ENCODE peak calls at places on chromosomes 12 and 14, in ten cellular contexts. One of them, this sample, is unnamed.

GRCh38 chr12:3655331-3655900 is 97.5 kb downstream of the CRACR2A start:
- DNase-seq in fibroblast of villous mesenchyme: peak
- DNase-seq in choroid plexus epithelial cell: peak
- DNase-seq in GM10248: peak
- DNase-seq in cardiac muscle cell: peak
- DNase-seq in spleen: no peak
- DNase-seq in lower leg skin: peak
- DNase-seq in fibroblast of lung: no peak
- DNase-seq in tibial artery: no peak
- DNase-seq in heart right ventricle: no peak
- DNase-seq in this sample: no peak

GRCh38 chr12:115002434-115002833 is 318.5 kb upstream of the TBX3 start:
- DNase-seq in heart right ventricle: no peak
- DNase-seq in cardiac muscle cell: no peak
- DNase-seq in tibial artery: no peak
- DNase-seq in fibroblast of villous mesenchyme: no peak
- DNase-seq in GM10248: no peak
- DNase-seq in fibroblast of lung: no peak
- DNase-seq in choroid plexus epithelial cell: no peak
- DNase-seq in spleen: no peak
- DNase-seq in lower leg skin: no peak
- DNase-seq in this sample: no peak

GRCh38 chr14:91265404-91265803 is 20.9 kb upstream of the GPR68 start:
- DNase-seq in tibial artery: no peak
- DNase-seq in fibroblast of lung: no peak
- DNase-seq in choroid plexus epithelial cell: no peak
- DNase-seq in spleen: no peak
- DNase-seq in fibroblast of villous mesenchyme: no peak
- DNase-seq in GM10248: no peak
- DNase-seq in heart right ventricle: no peak
- DNase-seq in cardiac muscle cell: no peak
- DNase-seq in lower leg skin: no peak
- DNase-seq in this sample: no peak

GRCh38 chr12:128930591-128930990 is 77.3 kb downstream of the GLT1D1 start:
- DNase-seq in choroid plexus epithelial cell: no peak
- DNase-seq in GM10248: no peak
- DNase-seq in heart right ventricle: no peak
- DNase-seq in lower leg skin: peak
- DNase-seq in spleen: no peak
- DNase-seq in tibial artery: no peak
- DNase-seq in fibroblast of villous mesenchyme: no peak
- DNase-seq in cardiac muscle cell: no peak
- DNase-seq in fibroblast of lung: no peak
- DNase-seq in this sample: no peak

GRCh38 chr12:71517145-71517846 is 77.7 kb downstream of the LGR5 start:
- DNase-seq in lower leg skin: no peak
- DNase-seq in fibroblast of lung: no peak
- DNase-seq in heart right ventricle: no peak
- DNase-seq in fibroblast of villous mesenchyme: no peak
- DNase-seq in GM10248: no peak
- DNase-seq in choroid plexus epithelial cell: no peak
- DNase-seq in spleen: no peak
- DNase-seq in tibial artery: no peak
- DNase-seq in cardiac muscle cell: no peak
- DNase-seq in this sample: no peak

GRCh38 chr12:6465467-6466183 is 4.9 kb downstream of the VAMP1 start:
- DNase-seq in fibroblast of villous mesenchyme: peak
- DNase-seq in spleen: no peak
- DNase-seq in choroid plexus epithelial cell: peak
- DNase-seq in heart right ventricle: no peak
- DNase-seq in GM10248: no peak
- DNase-seq in lower leg skin: peak
- DNase-seq in tibial artery: peak
- DNase-seq in cardiac muscle cell: peak
- DNase-seq in fibroblast of lung: peak
- DNase-seq in this sample: no peak

GRCh38 chr12:74537126-74537706 is 419 bp upstream of the ATXN7L3B start:
- DNase-seq in cardiac muscle cell: peak
- DNase-seq in lower leg skin: no peak
- DNase-seq in GM10248: peak
- DNase-seq in fibroblast of lung: peak
- DNase-seq in tibial artery: no peak
- DNase-seq in heart right ventricle: no peak
- DNase-seq in choroid plexus epithelial cell: peak
- DNase-seq in fibroblast of villous mesenchyme: peak
- DNase-seq in spleen: no peak
- DNase-seq in this sample: no peak

GRCh38 chr14:65720171-65720570 is 307.6 kb downstream of the FUT8 start:
- DNase-seq in tibial artery: no peak
- DNase-seq in fibroblast of lung: no peak
- DNase-seq in lower leg skin: no peak
- DNase-seq in fibroblast of villous mesenchyme: no peak
- DNase-seq in spleen: no peak
- DNase-seq in choroid plexus epithelial cell: no peak
- DNase-seq in heart right ventricle: no peak
- DNase-seq in GM10248: no peak
- DNase-seq in cardiac muscle cell: no peak
- DNase-seq in this sample: no peak

GRCh38 chr14:35368139-35368460 is 36.4 kb downstream of the NFKBIA start:
- DNase-seq in tibial artery: no peak
- DNase-seq in GM10248: no peak
- DNase-seq in lower leg skin: no peak
- DNase-seq in spleen: no peak
- DNase-seq in cardiac muscle cell: no peak
- DNase-seq in heart right ventricle: no peak
- DNase-seq in choroid plexus epithelial cell: no peak
- DNase-seq in fibroblast of lung: no peak
- DNase-seq in fibroblast of villous mesenchyme: no peak
- DNase-seq in this sample: no peak

GRCh38 chr12:43964966-43965365 is 129.1 kb downstream of the TMEM117 start:
- DNase-seq in spleen: no peak
- DNase-seq in fibroblast of villous mesenchyme: peak
- DNase-seq in choroid plexus epithelial cell: peak
- DNase-seq in lower leg skin: no peak
- DNase-seq in heart right ventricle: no peak
- DNase-seq in tibial artery: no peak
- DNase-seq in fibroblast of lung: peak
- DNase-seq in GM10248: no peak
- DNase-seq in cardiac muscle cell: no peak
- DNase-seq in this sample: no peak

GRCh38 chr14:91511014-91511466 is 930 bp upstream of the PPP4R3A start:
- DNase-seq in spleen: no peak
- DNase-seq in fibroblast of villous mesenchyme: no peak
- DNase-seq in cardiac muscle cell: no peak
- DNase-seq in GM10248: peak
- DNase-seq in fibroblast of lung: no peak
- DNase-seq in lower leg skin: no peak
- DNase-seq in choroid plexus epithelial cell: peak
- DNase-seq in tibial artery: no peak
- DNase-seq in heart right ventricle: no peak
- DNase-seq in this sample: no peak

GRCh38 chr12:18261906-18262305 is 588 bp downstream of the PIK3C2G start:
- DNase-seq in cardiac muscle cell: no peak
- DNase-seq in spleen: no peak
- DNase-seq in lower leg skin: no peak
- DNase-seq in GM10248: no peak
- DNase-seq in choroid plexus epithelial cell: no peak
- DNase-seq in fibroblast of lung: no peak
- DNase-seq in heart right ventricle: no peak
- DNase-seq in fibroblast of villous mesenchyme: no peak
- DNase-seq in tibial artery: no peak
- DNase-seq in this sample: no peak

GRCh38 chr14:46322730-46323425 is 328.7 kb downstream of the RPL10L start:
- DNase-seq in fibroblast of lung: no peak
- DNase-seq in fibroblast of villous mesenchyme: no peak
- DNase-seq in tibial artery: no peak
- DNase-seq in lower leg skin: no peak
- DNase-seq in choroid plexus epithelial cell: no peak
- DNase-seq in GM10248: no peak
- DNase-seq in spleen: no peak
- DNase-seq in cardiac muscle cell: no peak
- DNase-seq in heart right ventricle: no peak
- DNase-seq in this sample: no peak

GRCh38 chr12:122021822-122022392 is at the start of gene BCL7A:
- DNase-seq in tibial artery: peak
- DNase-seq in GM10248: peak
- DNase-seq in lower leg skin: peak
- DNase-seq in choroid plexus epithelial cell: peak
- DNase-seq in fibroblast of villous mesenchyme: peak
- DNase-seq in fibroblast of lung: peak
- DNase-seq in spleen: peak
- DNase-seq in heart right ventricle: peak
- DNase-seq in cardiac muscle cell: peak
- DNase-seq in this sample: peak

GRCh38 chr14:33747749-33748148 is 203.1 kb downstream of the EGLN3 start:
- DNase-seq in GM10248: no peak
- DNase-seq in lower leg skin: no peak
- DNase-seq in spleen: no peak
- DNase-seq in tibial artery: no peak
- DNase-seq in fibroblast of villous mesenchyme: no peak
- DNase-seq in cardiac muscle cell: no peak
- DNase-seq in choroid plexus epithelial cell: no peak
- DNase-seq in heart right ventricle: no peak
- DNase-seq in fibroblast of lung: no peak
- DNase-seq in this sample: no peak

GRCh38 chr12:55619352-55620138 is 17.1 kb upstream of the OR10P1 start:
- DNase-seq in lower leg skin: no peak
- DNase-seq in heart right ventricle: no peak
- DNase-seq in fibroblast of villous mesenchyme: peak
- DNase-seq in cardiac muscle cell: peak
- DNase-seq in GM10248: peak
- DNase-seq in choroid plexus epithelial cell: peak
- DNase-seq in fibroblast of lung: peak
- DNase-seq in tibial artery: no peak
- DNase-seq in spleen: no peak
- DNase-seq in this sample: no peak

GRCh38 chr14:101963052-101963451 is 1.3 kb upstream of the DYNC1H1 start:
- DNase-seq in tibial artery: no peak
- DNase-seq in fibroblast of villous mesenchyme: no peak
- DNase-seq in lower leg skin: peak
- DNase-seq in heart right ventricle: no peak
- DNase-seq in choroid plexus epithelial cell: no peak
- DNase-seq in fibroblast of lung: no peak
- DNase-seq in GM10248: no peak
- DNase-seq in spleen: no peak
- DNase-seq in cardiac muscle cell: no peak
- DNase-seq in this sample: no peak

GRCh38 chr12:97854477-97854876 is 391.9 kb downstream of the RMST start:
- DNase-seq in GM10248: no peak
- DNase-seq in heart right ventricle: no peak
- DNase-seq in spleen: no peak
- DNase-seq in cardiac muscle cell: no peak
- DNase-seq in lower leg skin: no peak
- DNase-seq in fibroblast of villous mesenchyme: no peak
- DNase-seq in tibial artery: no peak
- DNase-seq in fibroblast of lung: no peak
- DNase-seq in choroid plexus epithelial cell: no peak
- DNase-seq in this sample: no peak
- TF ChIP-seq CTCF in GM10248: no peak
- TF ChIP-seq CTCF in heart right ventricle: no peak
- TF ChIP-seq CTCF in spleen: no peak
- TF ChIP-seq CTCF in cardiac muscle cell: no peak
- TF ChIP-seq CTCF in lower leg skin: no peak
- TF ChIP-seq CTCF in fibroblast of villous mesenchyme: no peak
- TF ChIP-seq CTCF in tibial artery: no peak
- TF ChIP-seq CTCF in fibroblast of lung: no peak
- TF ChIP-seq CTCF in choroid plexus epithelial cell: no peak
- TF ChIP-seq CTCF in this sample: no peak

DNA sequence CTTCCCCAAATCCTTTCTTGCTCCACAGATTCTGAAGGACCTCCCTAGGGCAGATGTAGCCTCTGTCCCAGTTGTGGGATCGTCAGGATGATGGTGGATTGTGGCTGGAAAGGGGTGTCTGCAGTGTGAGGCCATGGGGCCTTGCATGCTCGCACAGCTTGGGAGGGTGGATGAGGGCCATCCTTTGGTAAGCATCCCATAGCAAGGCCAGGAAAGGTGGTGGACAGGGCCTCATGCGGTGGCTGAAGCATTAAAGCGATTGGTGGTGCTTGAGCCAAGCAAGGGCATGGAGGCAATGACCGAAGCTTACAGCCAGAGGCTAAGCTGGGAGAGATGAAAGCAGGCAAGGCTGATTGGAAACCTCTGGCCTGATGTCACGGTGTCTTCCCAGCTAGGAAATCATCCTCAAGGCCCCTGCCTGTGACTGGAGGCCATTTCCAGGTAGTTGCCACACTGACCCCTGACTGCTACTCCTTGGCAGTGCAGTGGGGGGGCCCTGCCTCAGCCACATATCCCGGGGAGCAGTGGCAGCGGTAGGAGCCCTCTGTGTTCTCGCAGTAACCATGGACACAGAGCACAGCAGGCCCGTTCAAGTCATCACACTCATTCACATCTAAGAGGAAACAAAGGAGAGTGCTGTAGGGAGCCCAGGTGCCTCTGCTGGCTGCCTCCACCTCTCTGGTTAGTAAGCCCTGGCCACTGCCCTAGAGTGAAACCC is 7.0 kb downstream of the ISCA2 start:
- DNase-seq in fibroblast of villous mesenchyme: no peak
- DNase-seq in spleen: no peak
- DNase-seq in GM10248: no peak
- DNase-seq in fibroblast of lung: no peak
- DNase-seq in choroid plexus epithelial cell: no peak
- DNase-seq in heart right ventricle: no peak
- DNase-seq in cardiac muscle cell: no peak
- DNase-seq in tibial artery: no peak
- DNase-seq in lower leg skin: no peak
- DNase-seq in this sample: no peak
- TF ChIP-seq CTCF in fibroblast of villous mesenchyme: no peak
- TF ChIP-seq CTCF in spleen: no peak
- TF ChIP-seq CTCF in GM10248: no peak
- TF ChIP-seq CTCF in fibroblast of lung: no peak
- TF ChIP-seq CTCF in choroid plexus epithelial cell: no peak
- TF ChIP-seq CTCF in heart right ventricle: no peak
- TF ChIP-seq CTCF in cardiac muscle cell: no peak
- TF ChIP-seq CTCF in tibial artery: no peak
- TF ChIP-seq CTCF in lower leg skin: no peak
- TF ChIP-seq CTCF in this sample: no peak

GRCh38 chr12:65464930-65465329 is 186.4 kb downstream of the MSRB3 start:
- DNase-seq in spleen: no peak
- DNase-seq in GM10248: no peak
- DNase-seq in fibroblast of lung: peak
- DNase-seq in choroid plexus epithelial cell: peak
- DNase-seq in lower leg skin: no peak
- DNase-seq in fibroblast of villous mesenchyme: peak
- DNase-seq in tibial artery: no peak
- DNase-seq in cardiac muscle cell: no peak
- DNase-seq in heart right ventricle: no peak
- DNase-seq in this sample: no peak
- TF ChIP-seq CTCF in spleen: no peak
- TF ChIP-seq CTCF in GM10248: no peak
- TF ChIP-seq CTCF in fibroblast of lung: no peak
- TF ChIP-seq CTCF in choroid plexus epithelial cell: no peak
- TF ChIP-seq CTCF in lower leg skin: no peak
- TF ChIP-seq CTCF in fibroblast of villous mesenchyme: no peak
- TF ChIP-seq CTCF in tibial artery: no peak
- TF ChIP-seq CTCF in cardiac muscle cell: no peak
- TF ChIP-seq CTCF in heart right ventricle: no peak
- TF ChIP-seq CTCF in this sample: no peak

DNA sequence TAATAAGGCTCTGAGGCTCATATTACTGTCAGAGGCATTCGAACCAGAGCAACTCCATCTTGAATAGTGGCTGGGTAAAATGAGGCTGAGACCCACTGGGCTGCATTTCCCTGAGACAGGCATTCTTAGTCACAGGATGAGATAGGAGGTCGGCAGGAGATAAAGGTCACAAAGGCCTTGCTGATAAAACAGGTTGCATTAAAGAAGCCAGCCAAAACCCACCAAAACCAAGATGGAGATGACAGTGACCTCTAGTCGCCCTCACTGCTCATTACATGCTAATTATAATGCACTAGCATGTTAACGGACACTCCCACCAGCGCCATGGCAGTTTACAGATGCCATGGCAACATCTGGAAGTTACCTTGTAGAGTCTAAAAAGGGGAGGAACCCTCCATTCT is 18.0 kb upstream of the PRICKLE1 start:
- DNase-seq in fibroblast of lung: no peak
- DNase-seq in tibial artery: no peak
- DNase-seq in heart right ventricle: no peak
- DNase-seq in spleen: no peak
- DNase-seq in choroid plexus epithelial cell: no peak
- DNase-seq in lower leg skin: no peak
- DNase-seq in GM10248: no peak
- DNase-seq in fibroblast of villous mesenchyme: no peak
- DNase-seq in cardiac muscle cell: no peak
- DNase-seq in this sample: no peak
- TF ChIP-seq CTCF in fibroblast of lung: no peak
- TF ChIP-seq CTCF in tibial artery: no peak
- TF ChIP-seq CTCF in heart right ventricle: no peak
- TF ChIP-seq CTCF in spleen: no peak
- TF ChIP-seq CTCF in choroid plexus epithelial cell: no peak
- TF ChIP-seq CTCF in lower leg skin: no peak
- TF ChIP-seq CTCF in GM10248: no peak
- TF ChIP-seq CTCF in fibroblast of villous mesenchyme: no peak
- TF ChIP-seq CTCF in cardiac muscle cell: no peak
- TF ChIP-seq CTCF in this sample: no peak